ENCODE peak calls at places on chromosome 21, in ten cellular contexts. B is K562, J is adrenal gland, O is heart left ventricle, C is upper lobe of right lung, D is aorta, K is cardiac muscle cell, G is sigmoid colon, E is psoas muscle, W is body of pancreas. S is an unnamed sample. For H3K27me3 and H3K9me3, the result is how much of the 10 kb centered on the place peaks cover.

GRCh38 chr21:43333301-43334062 is 93.4 kb downstream of the SIK1 start:
- DNase-seq in O (peak), D (no peak), W (peak), E (peak), J (peak), B (no peak), G (no peak), K (peak), C (peak), S (peak)

GRCh38 chr21:45836268-45836655 is 145.3 kb upstream of the COL6A1 start:
- DNase-seq in D (peak), K (no peak), O (no peak), B (no peak), E (no peak), J (no peak), G (no peak), C (no peak), W (no peak), S (no peak)

GRCh38 chr21:42376338-42376982 is 10.1 kb upstream of the TFF1 start:
- DNase-seq in B (peak), G (no peak), W (peak), E (no peak), K (no peak), J (no peak), O (no peak), D (peak), C (no peak), S (no peak)

GRCh38 chr21:46116189-46116845 is 18.4 kb downstream of the COL6A2 start:
- DNase-seq in J (peak), W (peak), D (peak), B (no peak), E (no peak), O (no peak), K (no peak), G (peak), C (peak), S (peak)

GRCh38 chr21:37412603-37413360 is 46.2 kb downstream of the DYRK1A start:
- DNase-seq in G (no peak), D (no peak), B (no peak), C (no peak), K (no peak), O (no peak), J (no peak), E (no peak), W (no peak), S (no peak)

GRCh38 chr21:35375115-35375514 is 326.0 kb upstream of the RUNX1 start:
- DNase-seq in E (peak), J (no peak), O (no peak), G (peak), K (no peak), D (no peak), B (no peak), W (no peak), C (no peak), S (no peak)

GRCh38 chr21:38244885-38245869 is 11.6 kb upstream of the KCNJ15 start:
- DNase-seq in D (no peak), J (no peak), E (peak), C (no peak), W (no peak), B (no peak), O (no peak), G (no peak), K (no peak), S (no peak)

GRCh38 chr21:14771587-14771986 is 225.5 kb upstream of the SAMSN1 start:
- DNase-seq in E (no peak), K (no peak), C (no peak), O (no peak), G (no peak), B (no peak), D (no peak), J (no peak), W (peak), S (no peak)

GRCh38 chr21:44736291-44737004 is 25.1 kb upstream of the TSPEAR start:
- DNase-seq in W (peak), E (no peak), B (no peak), K (no peak), J (no peak), C (peak), G (no peak), O (no peak), D (peak), S (no peak)

GRCh38 chr21:45640888-45641479 is 2.5 kb upstream of the PCBP3 start:
- DNase-seq in B (no peak), C (no peak), K (peak), W (no peak), E (no peak), D (no peak), O (no peak), G (no peak), J (peak), S (no peak)

GRCh38 chr21:45142469-45142868 is 68.1 kb downstream of the ADARB1 start:
- DNase-seq in W (peak), D (peak), O (no peak), E (peak), B (no peak), J (peak), G (peak), C (peak), K (no peak), S (no peak)

GRCh38 chr21:19621837-19622496 is 1218.4 kb upstream of the TMPRSS15 start:
- DNase-seq in G (no peak), C (no peak), O (no peak), K (peak), D (no peak), E (no peak), W (peak), J (no peak), B (no peak), S (no peak)

GRCh38 chr21:36211660-36212512 is 55.3 kb downstream of the DOP1B start:
- DNase-seq in W (no peak), D (peak), O (no peak), E (no peak), J (no peak), C (no peak), B (no peak), K (no peak), G (no peak), S (no peak)

GRCh38 chr21:36704281-36704957 is 5.5 kb downstream of the SIM2 start:
- DNase-seq in C (no peak), B (no peak), K (no peak), D (peak), G (peak), E (no peak), W (no peak), J (no peak), O (no peak), S (no peak)

GRCh38 chr21:34926784-34927548 is 122.1 kb downstream of the RUNX1 start:
- DNase-seq in B (no peak), D (no peak), K (peak), W (peak), C (no peak), E (no peak), G (no peak), J (no peak), O (no peak), S (no peak)

GRCh38 chr21:27149034-27149433 is 182.1 kb upstream of the ADAMTS5 start:
- DNase-seq in E (no peak), G (no peak), J (no peak), B (no peak), O (no peak), K (no peak), C (no peak), W (no peak), D (no peak), S (no peak)

GRCh38 chr21:42453301-42454220 is 42.5 kb downstream of the RSPH1 start:
- DNase-seq in G (no peak), O (no peak), W (no peak), D (peak), C (no peak), K (no peak), E (no peak), J (no peak), B (no peak), S (no peak)

GRCh38 chr21:41975391-41976272 is 21.8 kb upstream of the C2CD2 start:
- DNase-seq in W (no peak), D (no peak), O (peak), C (no peak), G (no peak), B (peak), J (no peak), K (peak), E (no peak), S (no peak)

GRCh38 chr21:22164912-22165311 is 1166.7 kb downstream of the NCAM2 start:
- DNase-seq in O (no peak), B (no peak), K (no peak), E (no peak), J (no peak), D (no peak), C (no peak), G (no peak), W (no peak), S (no peak)

GRCh38 chr21:22791986-22792560 is 1793.9 kb downstream of the NCAM2 start:
- DNase-seq in O (no peak), W (peak), G (no peak), J (peak), D (no peak), C (no peak), B (peak), K (peak), E (no peak), S (no peak)

GRCh38 chr21:28579986-28580550 is 412.6 kb downstream of the LTN1 start:
- DNase-seq in B (no peak), C (no peak), W (no peak), K (peak), O (no peak), G (no peak), D (no peak), E (no peak), J (no peak), S (no peak)

GRCh38 chr21:42332557-42332956 is 17.3 kb upstream of the TFF3 start:
- DNase-seq in E (no peak), W (no peak), G (no peak), C (no peak), K (no peak), D (no peak), J (no peak), O (no peak), B (no peak), S (no peak)

GRCh38 chr21:17775431-17776126 is 43.6 kb downstream of the C21orf91 start:
- DNase-seq in O (no peak), B (no peak), G (no peak), K (no peak), C (no peak), E (no peak), J (no peak), D (no peak), W (no peak), S (no peak)

GRCh38 chr21:42213082-42213774 is 5.7 kb upstream of the ABCG1 start:
- DNase-seq in E (no peak), G (no peak), O (peak), W (no peak), J (no peak), B (no peak), C (no peak), K (no peak), D (no peak), S (no peak)

GRCh38 chr21:42755766-42756579 is 102.6 kb downstream of the PDE9A start:
- DNase-seq in O (peak), D (no peak), K (no peak), G (no peak), B (peak), W (no peak), C (no peak), E (no peak), J (no peak), S (no peak)

GRCh38 chr21:41673596-41674335 is 93.1 kb downstream of the RIPK4 start:
- DNase-seq in O (no peak), G (no peak), K (no peak), W (peak), B (no peak), D (peak), E (no peak), C (peak), J (no peak), S (no peak)

GRCh38 chr21:35338881-35339632 is 290.0 kb upstream of the RUNX1 start:
- DNase-seq in G (no peak), O (no peak), C (no peak), E (no peak), D (no peak), W (no peak), J (no peak), K (no peak), B (no peak), S (no peak)

GRCh38 chr21:34986561-34987533 is 62.3 kb downstream of the RUNX1 start:
- DNase-seq in J (no peak), E (no peak), K (no peak), O (no peak), C (no peak), B (no peak), G (peak), D (no peak), W (peak), S (no peak)

GRCh38 chr21:35921471-35921870 is 138.9 kb downstream of the SETD4 start:
- DNase-seq in C (no peak), K (no peak), J (no peak), O (no peak), B (no peak), G (no peak), D (no peak), W (no peak), E (no peak), S (no peak)

GRCh38 chr21:41445465-41445862 is 19.4 kb downstream of the MX1 start:
- DNase-seq in B (no peak), E (no peak), D (no peak), W (no peak), G (no peak), O (no peak), C (no peak), K (no peak), J (no peak), S (no peak)

GRCh38 chr21:44353200-44353970 is at the start of gene TRPM2:
- DNase-seq in K (no peak), B (no peak), J (no peak), C (peak), G (no peak), D (peak), E (peak), O (peak), W (peak), S (peak)

GRCh38 chr21:31609081-31609480 is 50.4 kb upstream of the SOD1 start:
- DNase-seq in D (no peak), G (no peak), C (no peak), O (no peak), K (no peak), J (no peak), W (no peak), B (no peak), E (no peak), S (no peak)

GRCh38 chr21:26117324-26117971 is 53.1 kb downstream of the APP start:
- DNase-seq in K (no peak), W (no peak), E (no peak), D (no peak), G (no peak), C (no peak), J (no peak), B (no peak), O (no peak), S (no peak)

GRCh38 chr21:26120833-26121232 is 49.7 kb downstream of the APP start:
- DNase-seq in B (no peak), C (no peak), D (no peak), K (no peak), G (no peak), E (no peak), O (no peak), W (no peak), J (no peak), S (no peak)

GRCh38 chr21:26119906-26120305 is 50.7 kb downstream of the APP start:
- DNase-seq in G (no peak), W (no peak), E (no peak), D (no peak), K (no peak), O (no peak), J (no peak), B (no peak), C (no peak), S (no peak)

GRCh38 chr21:26117972-26118367 is 52.6 kb downstream of the APP start:
- DNase-seq in K (no peak), C (no peak), D (no peak), W (no peak), O (no peak), B (no peak), J (no peak), G (no peak), E (no peak), S (no peak)

GRCh38 chr21:26118928-26119540 is 51.5 kb downstream of the APP start:
- DNase-seq in W (no peak), E (no peak), G (no peak), B (no peak), C (no peak), D (no peak), O (no peak), J (no peak), K (no peak), S (no peak)
- H3K27ac ChIP-seq in W (no peak), E (no peak), G (no peak), B (no peak), C (no peak), D (no peak), O (no peak), J (no peak), K (no peak), S (peak)

GRCh38 chr21:24275613-24276012 is 1331.7 kb downstream of the MRPL39 start:
- DNase-seq in J (no peak), B (no peak), E (no peak), O (no peak), G (no peak), K (no peak), C (no peak), D (no peak), W (no peak), S (no peak)

GRCh38 chr21:24280591-24280990 is 1326.7 kb downstream of the MRPL39 start:
- DNase-seq in W (no peak), O (no peak), J (no peak), K (no peak), C (no peak), E (no peak), B (no peak), D (no peak), G (no peak), S (no peak)
- H3K27me3 ChIP-seq in W (under half), O (under half), J (under half), K (under half), C (under half), E (under half), B (under half), D (under half), G (under half), S (under half)

GRCh38 chr21:16742116-16742515 is 770.7 kb upstream of the CXADR start:
- DNase-seq in C (no peak), O (no peak), W (no peak), E (peak), B (no peak), J (peak), K (no peak), G (peak), D (no peak), S (peak)

DNA sequence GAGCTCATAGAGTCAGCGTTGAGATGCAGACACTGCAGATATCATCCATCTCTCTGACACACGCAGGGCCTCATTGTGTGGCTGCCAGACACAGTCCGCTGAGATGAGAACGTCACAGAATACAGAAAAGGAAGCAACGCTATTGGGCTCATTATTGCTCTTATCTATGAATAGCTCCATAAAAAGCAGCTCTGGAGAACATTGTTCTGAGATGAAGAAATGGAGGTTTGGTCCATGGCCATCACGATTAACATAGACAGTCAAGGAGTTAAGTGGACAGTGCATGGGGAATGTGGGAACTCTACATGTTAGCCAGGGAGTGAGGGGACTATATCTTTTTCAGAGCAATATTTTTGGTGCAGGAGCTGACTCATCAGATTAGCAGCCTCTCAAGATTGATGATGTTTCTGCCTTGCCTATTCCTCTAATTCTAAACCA is 771.6 kb upstream of the CXADR start:
- DNase-seq in J (peak), B (no peak), C (no peak), K (no peak), E (no peak), D (no peak), G (no peak), O (peak), W (no peak), S (peak)
- H3K9me3 ChIP-seq in J (under half), B (under half), C (under half), K (under half), E (under half), D (under half), G (under half), O (under half), W (under half), S (under half)

GRCh38 chr21:16457498-16457897 is 727.7 kb downstream of the USP25 start:
- DNase-seq in J (no peak), C (no peak), K (peak), D (no peak), O (no peak), W (no peak), G (no peak), E (no peak), B (no peak), S (no peak)
- H3K27ac ChIP-seq in J (no peak), C (no peak), K (no peak), D (no peak), O (peak), W (no peak), G (no peak), E (peak), B (no peak), S (peak)

GRCh38 chr21:32844653-32845443 is 73.3 kb upstream of the PAXBP1 start:
- DNase-seq in K (no peak), W (no peak), G (no peak), J (peak), D (no peak), C (no peak), E (no peak), B (no peak), O (no peak), S (no peak)
- H3K27me3 ChIP-seq in K (under half), W (under half), G (under half), J (under half), D (under half), C (under half), E (under half), B (under half), O (under half), S (under half)

DNA sequence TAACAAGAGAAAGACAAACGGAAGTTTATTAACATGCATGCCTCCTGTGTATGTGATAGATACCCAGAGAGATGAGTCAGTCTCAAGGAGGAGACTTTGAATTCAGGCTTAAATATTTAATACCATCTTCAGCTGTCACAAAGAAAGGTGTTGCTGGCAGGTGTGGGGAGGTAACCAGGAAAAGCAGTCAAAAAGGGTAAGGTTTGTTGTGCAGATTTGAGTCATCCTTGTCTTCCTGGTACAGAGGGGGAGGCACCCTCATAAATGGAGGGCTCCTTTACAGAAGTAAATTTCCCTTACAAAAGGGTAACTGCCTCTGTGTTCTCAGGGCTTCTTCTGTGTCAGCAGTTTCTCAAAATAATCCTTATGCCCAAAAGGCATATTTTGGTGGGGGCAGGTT is 75.2 kb upstream of the B3GALT5 start:
- DNase-seq in C (no peak), O (no peak), J (no peak), G (no peak), W (no peak), B (no peak), K (no peak), D (no peak), E (no peak), S (no peak)
- H3K9me3 ChIP-seq in C (under half), O (under half), J (under half), G (under half), W (under half), B (under half), K (under half), D (under half), E (under half), S (under half)

S was measured in left ventricle myocardium inferior.